ENCODE peak calls at places on chromosomes 1 and 21, in five cellular contexts. S, P, C, N and Z are unnamed samples.

GRCh38 chr21:46297311-46298082 is 11.4 kb downstream of the YBEY start:
- DNase-seq in S (no peak), P (no peak), C (peak; percentile 31), N (peak; percentile 33), Z (no peak)

GRCh38 chr21:44038063-44038462 is 26.0 kb downstream of the TRAPPC10 start:
- DNase-seq in S (no peak), P (no peak), C (no peak), N (no peak), Z (no peak)

GRCh38 chr1:66532798-66533783 is 862 bp upstream of the SGIP1 start:
- DNase-seq in S (no peak), P (peak; percentile 91), C (peak; percentile 92), N (peak; percentile 50), Z (no peak)

GRCh38 chr1:21647431-21648373 is 21.5 kb downstream of the RAP1GAP start:
- DNase-seq in S (peak; percentile 61), P (no peak), C (peak; percentile 59), N (peak; percentile 83), Z (no peak)

GRCh38 chr1:209486861-209487260 is 96.7 kb upstream of the CAMK1G start:
- DNase-seq in S (no peak), P (no peak), C (peak; percentile 53), N (no peak), Z (peak; percentile 75)

GRCh38 chr1:202016717-202017384 is 6.5 kb downstream of the ELF3 start:
- DNase-seq in S (no peak), P (no peak), C (no peak), N (no peak), Z (no peak)

GRCh38 chr1:221913351-221913750 is 171.5 kb upstream of the DUSP10 start:
- DNase-seq in S (no peak), P (no peak), C (peak; percentile 10), N (no peak), Z (no peak)

GRCh38 chr1:77536813-77537212 is 145.6 kb downstream of the ZZZ3 start:
- DNase-seq in S (peak; percentile 87), P (no peak), C (peak; percentile 99), N (no peak), Z (peak; percentile 98)

GRCh38 chr1:114854693-114855320 is at the start of gene SYCP1:
- DNase-seq in S (no peak), P (no peak), C (no peak), N (no peak), Z (no peak)

GRCh38 chr1:32172621-32173245 is 6.7 kb upstream of the TXLNA start:
- DNase-seq in S (no peak), P (no peak), C (peak; percentile 22), N (no peak), Z (peak; percentile 40)

GRCh38 chr1:110615548-110616130 is 9.5 kb upstream of the KCNA2 start:
- DNase-seq in S (no peak), P (peak; percentile 86), C (peak; percentile 63), N (peak; percentile 74), Z (peak; percentile 65)

GRCh38 chr1:218369688-218370511 is 24.8 kb downstream of the TGFB2 start:
- DNase-seq in S (no peak), P (no peak), C (peak; percentile 61), N (no peak), Z (peak; percentile 71)

GRCh38 chr1:209733409-209734192 is 22.3 kb upstream of the TRAF3IP3 start:
- DNase-seq in S (no peak), P (no peak), C (peak; percentile 93), N (no peak), Z (peak; percentile 8)